ENCODE peak calls at places on chromosome 20, in five cellular contexts. One of them, this sample, is unnamed.

GRCh38 chr20:20743511-20744169 is 31.2 kb upstream of the RALGAPA2 start:
- DNase-seq in adrenal gland: peak; percentile 48
- DNase-seq in endothelial cell of umbilical vein: peak; percentile 97
- DNase-seq in uterus: peak; percentile 65
- DNase-seq in esophagus muscularis mucosa: no peak
- DNase-seq in this sample: no peak

GRCh38 chr20:63464289-63464635 is 8.2 kb downstream of the KCNQ2 start:
- DNase-seq in adrenal gland: no peak
- DNase-seq in endothelial cell of umbilical vein: no peak
- DNase-seq in uterus: no peak
- DNase-seq in esophagus muscularis mucosa: no peak
- DNase-seq in this sample: no peak

GRCh38 chr20:4604580-4604979 is 117.1 kb upstream of the PRND start:
- DNase-seq in adrenal gland: no peak
- DNase-seq in endothelial cell of umbilical vein: no peak
- DNase-seq in uterus: no peak
- DNase-seq in esophagus muscularis mucosa: peak; percentile 14
- DNase-seq in this sample: no peak

GRCh38 chr20:11687546-11688292 is 230.0 kb upstream of the BTBD3 start:
- DNase-seq in adrenal gland: no peak
- DNase-seq in endothelial cell of umbilical vein: no peak
- DNase-seq in uterus: no peak
- DNase-seq in esophagus muscularis mucosa: no peak
- DNase-seq in this sample: no peak

GRCh38 chr20:19661717-19662637 is 96.1 kb upstream of the RIN2 start:
- DNase-seq in adrenal gland: peak; percentile 53
- DNase-seq in endothelial cell of umbilical vein: peak; percentile 72
- DNase-seq in uterus: peak; percentile 75
- DNase-seq in esophagus muscularis mucosa: peak; percentile 94
- DNase-seq in this sample: peak; percentile 74

GRCh38 chr20:21509597-21510331 is 4.1 kb downstream of the NKX2-2 start:
- DNase-seq in adrenal gland: no peak
- DNase-seq in endothelial cell of umbilical vein: no peak
- DNase-seq in uterus: no peak
- DNase-seq in esophagus muscularis mucosa: no peak
- DNase-seq in this sample: peak; percentile 68

GRCh38 chr20:61185841-61186601 is 66.0 kb upstream of the CDH4 start:
- DNase-seq in adrenal gland: no peak
- DNase-seq in endothelial cell of umbilical vein: peak; percentile 30
- DNase-seq in uterus: no peak
- DNase-seq in esophagus muscularis mucosa: no peak
- DNase-seq in this sample: no peak

GRCh38 chr20:35618372-35619131 is 2.9 kb downstream of the SPAG4 start:
- DNase-seq in adrenal gland: peak; percentile 39
- DNase-seq in endothelial cell of umbilical vein: peak; percentile 31
- DNase-seq in uterus: peak; percentile 39
- DNase-seq in esophagus muscularis mucosa: no peak
- DNase-seq in this sample: no peak

GRCh38 chr20:61370841-61371303 is 118.8 kb downstream of the CDH4 start:
- DNase-seq in adrenal gland: no peak
- DNase-seq in endothelial cell of umbilical vein: no peak
- DNase-seq in uterus: no peak
- DNase-seq in esophagus muscularis mucosa: no peak
- DNase-seq in this sample: no peak

GRCh38 chr20:35224536-35224935 is 2.0 kb upstream of the MMP24 start:
- DNase-seq in adrenal gland: no peak
- DNase-seq in endothelial cell of umbilical vein: no peak
- DNase-seq in uterus: no peak
- DNase-seq in esophagus muscularis mucosa: no peak
- DNase-seq in this sample: no peak

GRCh38 chr20:34368547-34368946 is 5.5 kb downstream of the ITCH start:
- DNase-seq in adrenal gland: no peak
- DNase-seq in endothelial cell of umbilical vein: no peak
- DNase-seq in uterus: no peak
- DNase-seq in esophagus muscularis mucosa: no peak
- DNase-seq in this sample: no peak

GRCh38 chr20:58433029-58433657 is 44.1 kb downstream of the VAPB start:
- DNase-seq in adrenal gland: no peak
- DNase-seq in endothelial cell of umbilical vein: no peak
- DNase-seq in uterus: no peak
- DNase-seq in esophagus muscularis mucosa: no peak
- DNase-seq in this sample: no peak

GRCh38 chr20:56359212-56360132 is 698 bp downstream of the FAM210B start:
- DNase-seq in adrenal gland: peak; percentile 63
- DNase-seq in endothelial cell of umbilical vein: peak; percentile 76
- DNase-seq in uterus: peak; percentile 38
- DNase-seq in esophagus muscularis mucosa: no peak
- DNase-seq in this sample: no peak

GRCh38 chr20:20204326-20204725 is 152.0 kb downstream of the CFAP61 start:
- DNase-seq in adrenal gland: no peak
- DNase-seq in endothelial cell of umbilical vein: no peak
- DNase-seq in uterus: no peak
- DNase-seq in esophagus muscularis mucosa: no peak
- DNase-seq in this sample: no peak

GRCh38 chr20:54320148-54320607 is 112.3 kb downstream of the PFDN4 start:
- DNase-seq in adrenal gland: no peak
- DNase-seq in endothelial cell of umbilical vein: no peak
- DNase-seq in uterus: no peak
- DNase-seq in esophagus muscularis mucosa: no peak
- DNase-seq in this sample: no peak

GRCh38 chr20:34215711-34216381 is 25.4 kb upstream of the ASIP start:
- DNase-seq in adrenal gland: peak; percentile 87
- DNase-seq in endothelial cell of umbilical vein: peak; percentile 67
- DNase-seq in uterus: peak; percentile 58
- DNase-seq in esophagus muscularis mucosa: peak; percentile 92
- DNase-seq in this sample: peak; percentile 56

GRCh38 chr20:22496817-22497216 is 87.6 kb downstream of the FOXA2 start:
- DNase-seq in adrenal gland: no peak
- DNase-seq in endothelial cell of umbilical vein: no peak
- DNase-seq in uterus: no peak
- DNase-seq in esophagus muscularis mucosa: no peak
- DNase-seq in this sample: no peak

GRCh38 chr20:63966944-63967322 is 2.8 kb downstream of the ZNF512B start:
- DNase-seq in adrenal gland: peak; percentile 22
- DNase-seq in endothelial cell of umbilical vein: no peak
- DNase-seq in uterus: peak; percentile 16
- DNase-seq in esophagus muscularis mucosa: no peak
- DNase-seq in this sample: no peak

GRCh38 chr20:40471261-40471629 is 217.8 kb downstream of the MAFB start:
- DNase-seq in adrenal gland: no peak
- DNase-seq in endothelial cell of umbilical vein: no peak
- DNase-seq in uterus: no peak
- DNase-seq in esophagus muscularis mucosa: peak; percentile 60
- DNase-seq in this sample: peak; percentile 51

GRCh38 chr20:10004900-10005299 is 29.9 kb upstream of the ANKEF1 start:
- DNase-seq in adrenal gland: no peak
- DNase-seq in endothelial cell of umbilical vein: no peak
- DNase-seq in uterus: no peak
- DNase-seq in esophagus muscularis mucosa: no peak
- DNase-seq in this sample: no peak

GRCh38 chr20:59662161-59662560 is 57.8 kb downstream of the PHACTR3 start:
- DNase-seq in adrenal gland: no peak
- DNase-seq in endothelial cell of umbilical vein: no peak
- DNase-seq in uterus: no peak
- DNase-seq in esophagus muscularis mucosa: no peak
- DNase-seq in this sample: no peak

GRCh38 chr20:2101057-2101934 is at the start of gene STK35:
- DNase-seq in adrenal gland: peak; percentile 90
- DNase-seq in endothelial cell of umbilical vein: peak; percentile 64
- DNase-seq in uterus: peak; percentile 78
- DNase-seq in esophagus muscularis mucosa: no peak
- DNase-seq in this sample: peak; percentile 80

GRCh38 chr20:59584278-59584925 is 19.9 kb upstream of the PHACTR3 start:
- DNase-seq in adrenal gland: no peak
- DNase-seq in endothelial cell of umbilical vein: no peak
- DNase-seq in uterus: no peak
- DNase-seq in esophagus muscularis mucosa: no peak
- DNase-seq in this sample: no peak

GRCh38 chr20:23314714-23315498 is 35.7 kb upstream of the NXT1 start:
- DNase-seq in adrenal gland: no peak
- DNase-seq in endothelial cell of umbilical vein: no peak
- DNase-seq in uterus: peak; percentile 33
- DNase-seq in esophagus muscularis mucosa: no peak
- DNase-seq in this sample: no peak

GRCh38 chr20:34066476-34067090 is 45.5 kb downstream of the EIF2S2 start:
- DNase-seq in adrenal gland: no peak
- DNase-seq in endothelial cell of umbilical vein: no peak
- DNase-seq in uterus: no peak
- DNase-seq in esophagus muscularis mucosa: no peak
- DNase-seq in this sample: no peak

GRCh38 chr20:5658897-5659296 is 91.3 kb upstream of the SHLD1 start:
- DNase-seq in adrenal gland: peak; percentile 89
- DNase-seq in endothelial cell of umbilical vein: peak; percentile 91
- DNase-seq in uterus: peak; percentile 67
- DNase-seq in esophagus muscularis mucosa: no peak
- DNase-seq in this sample: no peak

GRCh38 chr20:14341782-14342181 is 4.4 kb upstream of the FLRT3 start:
- DNase-seq in adrenal gland: no peak
- DNase-seq in endothelial cell of umbilical vein: no peak
- DNase-seq in uterus: no peak
- DNase-seq in esophagus muscularis mucosa: no peak
- DNase-seq in this sample: no peak

GRCh38 chr20:33811763-33812672 is 870 bp downstream of the CHMP4B start:
- DNase-seq in adrenal gland: peak; percentile 87
- DNase-seq in endothelial cell of umbilical vein: peak; percentile 93
- DNase-seq in uterus: peak; percentile 74
- DNase-seq in esophagus muscularis mucosa: no peak
- DNase-seq in this sample: peak; percentile 60

GRCh38 chr20:23078994-23079364 is 7.1 kb downstream of the CD93 start:
- DNase-seq in adrenal gland: no peak
- DNase-seq in endothelial cell of umbilical vein: no peak
- DNase-seq in uterus: no peak
- DNase-seq in esophagus muscularis mucosa: no peak
- DNase-seq in this sample: peak; percentile 70

GRCh38 chr20:36732456-36732855 is 13.4 kb downstream of the NDRG3 start:
- DNase-seq in adrenal gland: no peak
- DNase-seq in endothelial cell of umbilical vein: no peak
- DNase-seq in uterus: no peak
- DNase-seq in esophagus muscularis mucosa: no peak
- DNase-seq in this sample: no peak

GRCh38 chr20:36726168-36726567 is 19.7 kb downstream of the NDRG3 start:
- DNase-seq in adrenal gland: peak; percentile 59
- DNase-seq in endothelial cell of umbilical vein: no peak
- DNase-seq in uterus: no peak
- DNase-seq in esophagus muscularis mucosa: no peak
- DNase-seq in this sample: no peak

GRCh38 chr20:36728986-36729385 is 16.9 kb downstream of the NDRG3 start:
- DNase-seq in adrenal gland: no peak
- DNase-seq in endothelial cell of umbilical vein: no peak
- DNase-seq in uterus: no peak
- DNase-seq in esophagus muscularis mucosa: no peak
- DNase-seq in this sample: no peak
- TF ChIP-seq CTCF in adrenal gland: no peak
- TF ChIP-seq CTCF in endothelial cell of umbilical vein: no peak
- TF ChIP-seq CTCF in uterus: no peak
- TF ChIP-seq CTCF in esophagus muscularis mucosa: no peak
- TF ChIP-seq CTCF in this sample: peak; percentile 64

GRCh38 chr20:3173582-3174441 is 463 bp upstream of the LZTS3 start:
- DNase-seq in adrenal gland: peak; percentile 84
- DNase-seq in endothelial cell of umbilical vein: peak; percentile 81
- DNase-seq in uterus: peak; percentile 91
- DNase-seq in esophagus muscularis mucosa: no peak
- DNase-seq in this sample: peak; percentile 71
- TF ChIP-seq POLR2A in adrenal gland: no peak
- TF ChIP-seq POLR2A in endothelial cell of umbilical vein: peak; percentile 41
- TF ChIP-seq POLR2A in uterus: no peak
- TF ChIP-seq POLR2A in esophagus muscularis mucosa: no peak
- TF ChIP-seq POLR2A in this sample: no peak

GRCh38 chr20:52425253-52425652 is 233.7 kb upstream of the ZFP64 start:
- DNase-seq in adrenal gland: no peak
- DNase-seq in endothelial cell of umbilical vein: no peak
- DNase-seq in uterus: no peak
- DNase-seq in esophagus muscularis mucosa: no peak
- DNase-seq in this sample: no peak
- TF ChIP-seq CTCF in adrenal gland: no peak
- TF ChIP-seq CTCF in endothelial cell of umbilical vein: no peak
- TF ChIP-seq CTCF in uterus: no peak
- TF ChIP-seq CTCF in esophagus muscularis mucosa: no peak
- TF ChIP-seq CTCF in this sample: no peak

DNA sequence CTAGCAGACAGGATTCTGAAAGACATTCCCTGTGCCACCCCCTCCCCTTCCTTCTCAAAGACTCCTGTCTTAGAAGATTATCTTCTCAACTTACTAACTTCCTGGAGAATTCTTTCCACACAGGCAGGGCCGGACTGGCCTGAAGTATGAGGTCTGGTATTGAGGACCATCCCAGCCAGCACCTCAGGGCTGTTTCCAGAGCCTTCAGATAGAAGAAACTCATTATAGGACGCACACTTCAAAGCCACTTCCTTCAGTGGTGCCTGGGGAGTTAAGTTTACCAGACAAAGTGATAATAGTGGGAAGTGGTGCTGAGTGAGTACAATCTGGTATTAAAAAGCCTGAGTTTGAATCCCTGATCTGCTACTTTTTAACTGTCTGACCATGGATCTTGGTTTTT is 15.6 kb downstream of the KCNS1 start:
- DNase-seq in adrenal gland: no peak
- DNase-seq in endothelial cell of umbilical vein: no peak
- DNase-seq in uterus: no peak
- DNase-seq in esophagus muscularis mucosa: no peak
- DNase-seq in this sample: no peak
- TF ChIP-seq POLR2A in adrenal gland: no peak
- TF ChIP-seq POLR2A in endothelial cell of umbilical vein: no peak
- TF ChIP-seq POLR2A in uterus: no peak
- TF ChIP-seq POLR2A in esophagus muscularis mucosa: no peak
- TF ChIP-seq POLR2A in this sample: no peak

GRCh38 chr20:431012-431904 is 23.2 kb downstream of the RBCK1 start:
- DNase-seq in adrenal gland: peak; percentile 80
- DNase-seq in endothelial cell of umbilical vein: peak; percentile 76
- DNase-seq in uterus: no peak
- DNase-seq in esophagus muscularis mucosa: no peak
- DNase-seq in this sample: no peak
- TF ChIP-seq CTCF in adrenal gland: peak; percentile 61
- TF ChIP-seq CTCF in endothelial cell of umbilical vein: peak; percentile 86
- TF ChIP-seq CTCF in uterus: peak; percentile 18
- TF ChIP-seq CTCF in esophagus muscularis mucosa: peak; percentile 29
- TF ChIP-seq CTCF in this sample: peak; percentile 71

GRCh38 chr20:38585404-38586180 is 4.6 kb downstream of the ADIG start:
- DNase-seq in adrenal gland: no peak
- DNase-seq in endothelial cell of umbilical vein: no peak
- DNase-seq in uterus: no peak
- DNase-seq in esophagus muscularis mucosa: no peak
- DNase-seq in this sample: no peak
- TF ChIP-seq POLR2A in adrenal gland: no peak
- TF ChIP-seq POLR2A in endothelial cell of umbilical vein: no peak
- TF ChIP-seq POLR2A in uterus: no peak
- TF ChIP-seq POLR2A in esophagus muscularis mucosa: no peak
- TF ChIP-seq POLR2A in this sample: no peak

DNA sequence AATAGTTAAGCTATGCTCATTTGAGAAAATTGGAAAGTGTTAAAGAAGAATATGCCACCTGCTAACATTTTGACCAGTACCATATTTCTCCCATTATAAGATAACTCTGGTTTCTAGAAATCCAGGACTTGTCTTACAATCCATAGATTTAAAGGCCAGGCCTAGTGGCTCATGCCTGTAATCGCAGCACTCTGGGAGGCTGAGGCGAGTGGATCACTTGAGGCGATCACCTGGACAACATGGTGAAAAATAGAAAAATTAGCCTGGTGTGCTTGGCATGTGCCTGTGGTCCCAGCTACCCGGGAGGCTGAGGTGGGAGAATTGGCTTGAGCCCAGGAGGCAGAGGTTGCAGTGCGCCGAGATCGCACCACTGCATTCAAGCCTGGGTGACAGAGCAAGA is 26.7 kb upstream of the MAPRE1 start:
- DNase-seq in adrenal gland: no peak
- DNase-seq in endothelial cell of umbilical vein: peak; percentile 12
- DNase-seq in uterus: no peak
- DNase-seq in esophagus muscularis mucosa: no peak
- DNase-seq in this sample: no peak
- TF ChIP-seq CTCF in adrenal gland: no peak
- TF ChIP-seq CTCF in endothelial cell of umbilical vein: no peak
- TF ChIP-seq CTCF in uterus: no peak
- TF ChIP-seq CTCF in esophagus muscularis mucosa: no peak
- TF ChIP-seq CTCF in this sample: no peak